ENCODE peak calls at places on chromosomes 1 and 21, in four cellular contexts. S is tibial nerve, M is uterus, E is suprapubic skin. J is an unnamed sample. For H3K4me1, the result is how much of the 10 kb centered on the place peaks cover.

GRCh38 chr1:238658766-238659165 is 727.6 kb upstream of the CHRM3 start:
- DNase-seq in S (no peak), M (no peak), E (no peak), J (no peak)

GRCh38 chr1:162632234-162632666 is at the start of gene DDR2:
- DNase-seq in S (peak), M (peak), E (peak), J (peak)

GRCh38 chr1:107788189-107788588 is 176.8 kb downstream of the VAV3 start:
- DNase-seq in S (no peak), M (no peak), E (no peak), J (no peak)

GRCh38 chr1:153238536-153238935 is 21.0 kb upstream of the LORICRIN start:
- DNase-seq in S (no peak), M (no peak), E (no peak), J (no peak)

GRCh38 chr21:42835611-42836401 is 43.5 kb downstream of the WDR4 start:
- DNase-seq in S (no peak), M (no peak), E (no peak), J (no peak)

GRCh38 chr1:10607228-10607627 is 132.5 kb downstream of the PEX14 start:
- DNase-seq in S (no peak), M (no peak), E (no peak), J (peak)

GRCh38 chr1:98389809-98390208 is 271.7 kb upstream of the SNX7 start:
- DNase-seq in S (no peak), M (no peak), E (no peak), J (no peak)

GRCh38 chr1:233300326-233300725 is 4.8 kb upstream of the PCNX2 start:
- DNase-seq in S (no peak), M (no peak), E (no peak), J (peak)

GRCh38 chr21:39499156-39499555 is 47.4 kb downstream of the SH3BGR start:
- DNase-seq in S (no peak), M (no peak), E (no peak), J (no peak)

GRCh38 chr1:112391603-112391940 is 4.4 kb upstream of the CTTNBP2NL start:
- DNase-seq in S (no peak), M (no peak), E (no peak), J (no peak)

GRCh38 chr1:112393634-112393976 is 2.4 kb upstream of the CTTNBP2NL start:
- DNase-seq in S (no peak), M (peak), E (no peak), J (no peak)

GRCh38 chr1:112388436-112388835 is 7.6 kb upstream of the CTTNBP2NL start:
- DNase-seq in S (no peak), M (no peak), E (no peak), J (no peak)

GRCh38 chr1:112389689-112390088 is 6.3 kb upstream of the CTTNBP2NL start:
- DNase-seq in S (no peak), M (no peak), E (no peak), J (no peak)

DNA sequence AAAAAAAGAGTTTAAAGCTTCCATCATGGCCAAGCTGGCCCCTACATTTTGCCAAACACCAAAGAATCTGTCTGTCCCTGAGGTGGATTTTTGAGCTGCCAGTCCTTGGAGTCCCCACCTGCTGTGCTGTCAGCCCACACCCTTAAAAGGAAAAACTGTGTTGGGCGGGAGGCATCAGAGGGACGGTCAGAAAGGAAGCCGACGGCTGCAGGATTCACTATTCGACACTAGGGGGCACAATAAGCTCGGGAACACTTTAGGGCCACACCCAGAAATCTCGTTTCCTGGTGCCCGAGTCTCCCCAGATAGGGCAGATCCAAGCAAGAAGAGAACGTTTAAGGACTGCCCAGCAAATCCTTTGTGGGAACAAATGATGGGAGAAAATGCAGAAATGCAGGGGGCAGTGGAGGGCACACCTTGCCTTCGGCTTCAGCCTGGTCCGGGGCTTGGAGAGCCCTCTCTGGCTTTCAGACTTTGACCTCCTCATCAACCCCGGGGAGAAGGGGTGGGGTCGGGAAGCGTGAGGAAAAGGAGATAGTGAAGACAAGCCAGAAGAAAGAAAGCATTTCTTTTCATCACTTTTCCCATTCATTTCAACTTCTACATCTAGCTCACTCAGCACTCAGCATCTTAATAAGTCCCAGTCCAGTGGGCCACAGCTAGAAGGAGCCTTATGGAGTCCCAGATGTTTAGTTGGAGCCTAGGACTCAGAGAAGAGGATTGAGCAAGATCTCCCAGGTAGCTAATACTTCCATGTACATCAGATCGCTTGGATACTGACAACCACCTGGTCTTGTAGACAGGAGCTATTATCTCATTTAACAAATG is 5.0 kb upstream of the CTTNBP2NL start:
- DNase-seq in S (peak), M (peak), E (peak), J (peak)
- H3K27ac ChIP-seq in S (peak), M (peak), E (peak), J (peak)

DNA sequence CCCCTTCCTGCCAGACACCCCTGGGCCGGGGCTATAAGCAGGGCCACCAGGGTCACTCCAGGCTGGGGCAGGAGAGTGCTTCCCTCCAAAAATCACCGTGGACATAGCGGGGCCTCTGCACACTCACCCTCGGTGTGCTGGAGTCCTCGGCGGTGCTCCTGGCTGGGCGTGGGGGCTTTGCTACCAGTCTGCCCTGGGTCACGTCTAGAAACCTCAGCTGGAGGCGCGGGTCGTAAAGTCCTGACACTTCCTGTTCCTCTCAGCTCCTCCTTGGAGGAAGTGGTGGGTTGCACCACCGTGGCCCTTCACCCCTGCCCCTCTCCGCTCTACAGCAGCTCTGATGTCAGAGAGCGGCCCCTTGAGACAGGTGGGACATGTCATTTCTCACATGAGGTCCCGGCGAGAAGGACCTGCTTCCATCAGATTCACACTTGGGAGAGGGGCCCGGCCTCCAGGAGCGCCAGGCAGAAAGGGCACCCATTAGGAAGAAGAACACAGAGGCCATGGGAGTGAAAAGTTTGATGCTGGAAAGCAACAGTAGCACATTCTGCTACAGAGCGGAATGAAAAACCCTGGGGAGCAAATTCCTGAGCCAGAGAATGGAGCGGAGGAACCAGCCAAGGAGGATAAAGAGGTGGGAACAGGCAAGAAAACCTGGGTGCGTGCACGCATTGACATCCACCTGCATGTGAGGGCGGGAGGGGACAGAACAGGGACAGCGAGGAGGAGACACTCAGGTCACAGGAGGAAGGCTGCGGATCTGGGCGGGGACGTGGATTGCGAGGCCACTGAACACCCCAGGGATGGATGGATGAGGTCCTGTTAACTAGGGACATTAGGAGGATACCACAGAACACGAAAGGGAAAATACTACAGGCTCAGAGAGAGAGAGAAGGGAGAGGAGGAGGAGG is at the start of gene ITGB2:
- DNase-seq in S (no peak), M (no peak), E (no peak), J (no peak)
- H3K4me1 ChIP-seq in S (under half), M (under half), E (under half), J (under half)

GRCh38 chr1:164765557-164765956 is 206.6 kb downstream of the PBX1 start:
- DNase-seq in S (no peak), M (no peak), E (no peak), J (no peak)

GRCh38 chr1:164767257-164768044 is 208.5 kb downstream of the PBX1 start:
- DNase-seq in S (no peak), M (no peak), E (no peak), J (peak)

GRCh38 chr1:164768045-164768402 is 209.0 kb downstream of the PBX1 start:
- DNase-seq in S (no peak), M (no peak), E (no peak), J (no peak)

GRCh38 chr1:164764333-164764732 is 205.3 kb downstream of the PBX1 start:
- DNase-seq in S (no peak), M (no peak), E (no peak), J (no peak)

DNA sequence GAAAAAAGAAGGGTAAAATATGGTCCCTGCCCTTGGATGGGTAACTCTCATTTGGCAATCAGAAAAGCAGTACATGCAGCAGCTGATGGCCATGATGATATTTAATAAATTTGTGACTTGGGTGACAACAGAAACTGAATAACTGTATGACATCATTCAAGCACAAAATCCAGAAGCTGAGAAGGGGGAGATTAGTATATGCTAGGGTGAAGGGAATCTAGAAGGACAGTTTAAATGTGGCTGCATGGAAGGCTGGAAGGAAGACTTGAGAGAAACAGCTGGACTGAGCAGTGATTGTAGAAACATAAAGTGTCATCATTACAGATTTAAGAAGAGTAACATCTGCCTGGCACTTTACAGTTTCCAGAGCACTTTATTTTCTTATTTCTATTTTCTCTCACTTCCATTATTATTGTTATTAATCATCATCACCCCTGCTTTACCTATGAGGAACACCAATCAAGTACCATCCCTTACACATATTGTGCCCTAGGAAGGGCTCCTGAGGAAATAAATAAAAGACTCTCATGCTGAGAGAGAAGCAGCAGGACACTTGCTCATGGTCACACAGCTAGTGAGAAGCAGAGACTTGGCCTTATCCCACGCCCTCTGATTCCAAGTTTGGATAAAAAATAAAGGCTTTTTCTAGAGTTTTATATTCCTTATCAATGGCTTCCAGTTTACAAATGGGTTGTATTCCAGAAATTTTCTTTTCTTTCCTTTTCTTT is 207.2 kb downstream of the PBX1 start:
- DNase-seq in S (no peak), M (no peak), E (no peak), J (no peak)
- H3K27ac ChIP-seq in S (peak), M (peak), E (peak), J (peak)

GRCh38 chr1:2903226-2903625 is 101.7 kb upstream of the TTC34 start:
- DNase-seq in S (no peak), M (no peak), E (no peak), J (no peak)

GRCh38 chr1:2906105-2906504 is 104.6 kb upstream of the TTC34 start:
- DNase-seq in S (no peak), M (no peak), E (no peak), J (no peak)

GRCh38 chr1:2906620-2907019 is 105.1 kb upstream of the TTC34 start:
- DNase-seq in S (no peak), M (no peak), E (no peak), J (no peak)

GRCh38 chr1:2905356-2905755 is 103.9 kb upstream of the TTC34 start:
- DNase-seq in S (no peak), M (no peak), E (no peak), J (no peak)

DNA sequence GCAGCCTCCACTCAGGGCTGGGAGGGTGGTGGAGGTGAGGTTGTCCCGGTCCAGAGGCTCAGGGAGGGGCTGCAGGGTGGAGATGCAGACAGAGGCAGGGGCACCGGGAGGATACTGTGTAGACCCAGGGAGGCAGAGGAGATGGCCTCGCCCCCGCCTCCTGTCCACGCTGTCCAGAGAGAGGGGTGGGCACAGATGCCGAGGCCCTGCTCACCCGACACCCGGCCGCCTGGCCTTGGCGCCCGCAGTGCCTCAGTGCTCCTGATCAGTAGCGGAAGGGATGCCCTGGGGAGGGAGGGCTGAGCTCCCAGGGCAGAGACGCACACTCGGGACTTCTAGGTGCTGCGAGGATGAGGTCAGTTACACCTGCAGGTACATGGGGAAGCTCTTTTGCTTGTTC is 102.7 kb upstream of the TTC34 start:
- DNase-seq in S (no peak), M (no peak), E (no peak), J (no peak)
- H3K4me1 ChIP-seq in S (under half), M (under half), E (under half), J (under half)